ENCODE peak calls at places on chromosomes 1 and 21, in seven cellular contexts. T is coronary artery; S is AG09309; W is endothelial cell; I is CD4-positive, alpha-beta T cell; X is endodermal cell; K is WTC11. J is an unnamed sample.

GRCh38 chr1:227318003-227318851 is at the start of gene CDC42BPA:
- DNase-seq in T (peak), S (peak), W (peak), I (peak), X (peak), K (peak), J (peak)

GRCh38 chr1:245788269-245788668 is 633.5 kb downstream of the KIF26B start:
- DNase-seq in T (no peak), S (peak), W (no peak), I (no peak), X (no peak), K (no peak), J (no peak)

GRCh38 chr1:53198241-53198651 is 1.6 kb downstream of the CPT2 start:
- DNase-seq in T (no peak), S (peak), W (no peak), I (no peak), X (no peak), K (no peak), J (no peak)

GRCh38 chr1:167456500-167456899 is 61.8 kb downstream of the CD247 start:
- DNase-seq in T (no peak), S (no peak), W (no peak), I (no peak), X (no peak), K (no peak), J (no peak)

GRCh38 chr1:104706631-104707147 is 957.0 kb downstream of the AMY1C start:
- DNase-seq in T (no peak), S (no peak), W (no peak), I (no peak), X (no peak), K (no peak), J (no peak)

GRCh38 chr1:91611498-91611917 is 110.9 kb downstream of the CDC7 start:
- DNase-seq in T (no peak), S (no peak), W (no peak), I (no peak), X (peak), K (peak), J (no peak)

GRCh38 chr1:113057006-113057405 is 16.0 kb upstream of the LRIG2 start:
- DNase-seq in T (peak), S (no peak), W (peak), I (no peak), X (peak), K (peak), J (no peak)

GRCh38 chr1:54230507-54231339 is 30.8 kb downstream of the MRPL37 start:
- DNase-seq in T (no peak), S (no peak), W (no peak), I (no peak), X (no peak), K (no peak), J (peak)

GRCh38 chr1:48627467-48627866 is 149.2 kb downstream of the BEND5 start:
- DNase-seq in T (no peak), S (no peak), W (no peak), I (no peak), X (no peak), K (no peak), J (no peak)

GRCh38 chr1:21216835-21217811 is 40.4 kb upstream of the EIF4G3 start:
- DNase-seq in T (no peak), S (no peak), W (peak), I (peak), X (peak), K (peak), J (no peak)

GRCh38 chr1:202501281-202501680 is 152.8 kb downstream of the PPP1R12B start:
- DNase-seq in T (no peak), S (no peak), W (no peak), I (no peak), X (no peak), K (no peak), J (no peak)

GRCh38 chr1:236144446-236145150 is 2.3 kb downstream of the GPR137B start:
- DNase-seq in T (no peak), S (no peak), W (no peak), I (no peak), X (no peak), K (no peak), J (no peak)

GRCh38 chr1:181033128-181033798 is 520 bp upstream of the MR1 start:
- DNase-seq in T (no peak), S (no peak), W (no peak), I (no peak), X (no peak), K (no peak), J (peak)

GRCh38 chr1:111598534-111598933 is 21.1 kb upstream of the RAP1A start:
- DNase-seq in T (no peak), S (no peak), W (no peak), I (no peak), X (no peak), K (no peak), J (no peak)

GRCh38 chr21:44301093-44301492 is 1.2 kb downstream of the PFKL start:
- DNase-seq in T (no peak), S (no peak), W (no peak), I (no peak), X (no peak), K (peak), J (no peak)

GRCh38 chr1:51622455-51622913 is 5.6 kb downstream of the OSBPL9 start:
- DNase-seq in T (peak), S (no peak), W (no peak), I (no peak), X (peak), K (no peak), J (peak)

GRCh38 chr1:154729031-154729442 is 121.1 kb upstream of the ADAR start:
- DNase-seq in T (no peak), S (no peak), W (no peak), I (no peak), X (no peak), K (no peak), J (no peak)

GRCh38 chr1:50354813-50355212 is 68.4 kb downstream of the DMRTA2 start:
- DNase-seq in T (peak), S (no peak), W (no peak), I (no peak), X (no peak), K (no peak), J (no peak)

GRCh38 chr1:54410359-54410758 is 4.2 kb upstream of the SSBP3 start:
- DNase-seq in T (peak), S (no peak), W (no peak), I (no peak), X (no peak), K (no peak), J (no peak)

GRCh38 chr1:154567386-154568164 is at the start of gene CHRNB2:
- DNase-seq in T (peak), S (no peak), W (peak), I (peak), X (peak), K (peak), J (no peak)

GRCh38 chr1:73044241-73044640 is 761.9 kb upstream of the NEGR1 start:
- DNase-seq in T (no peak), S (no peak), W (no peak), I (no peak), X (no peak), K (no peak), J (no peak)

GRCh38 chr1:51086496-51087271 is 15.3 kb upstream of the C1orf185 start:
- DNase-seq in T (no peak), S (no peak), W (no peak), I (no peak), X (peak), K (peak), J (no peak)

GRCh38 chr1:207670192-207670591 is 25.3 kb downstream of the CR1L start:
- DNase-seq in T (no peak), S (no peak), W (no peak), I (no peak), X (no peak), K (no peak), J (no peak)

GRCh38 chr1:33099290-33100118 is 18.6 kb downstream of the AZIN2 start:
- DNase-seq in T (peak), S (peak), W (no peak), I (peak), X (peak), K (peak), J (no peak)

GRCh38 chr1:54124472-54124871 is 28.3 kb downstream of the CDCP2 start:
- DNase-seq in T (no peak), S (no peak), W (no peak), I (no peak), X (peak), K (peak), J (no peak)

GRCh38 chr1:178379807-178380206 is 117.0 kb downstream of the CLEC20A start:
- DNase-seq in T (no peak), S (no peak), W (peak), I (no peak), X (peak), K (peak), J (no peak)
- TF ChIP-seq CTCF in T (no peak), S (no peak), W (peak), I (no peak), X (peak), K (peak), J (peak)

GRCh38 chr1:201019321-201019977 is 4.1 kb downstream of the KIF21B start:
- DNase-seq in T (no peak), S (no peak), W (no peak), I (peak), X (peak), K (no peak), J (peak)

GRCh38 chr1:201022178-201022823 is 1.2 kb downstream of the KIF21B start:
- DNase-seq in T (no peak), S (no peak), W (no peak), I (no peak), X (no peak), K (no peak), J (no peak)

GRCh38 chr1:201020040-201020591 is 3.4 kb downstream of the KIF21B start:
- DNase-seq in T (no peak), S (no peak), W (no peak), I (no peak), X (peak), K (no peak), J (no peak)

GRCh38 chr1:201021333-201022177 is 2.0 kb downstream of the KIF21B start:
- DNase-seq in T (no peak), S (no peak), W (no peak), I (no peak), X (peak), K (no peak), J (no peak)

GRCh38 chr1:201020647-201021332 is 2.7 kb downstream of the KIF21B start:
- DNase-seq in T (no peak), S (no peak), W (peak), I (no peak), X (peak), K (peak), J (no peak)
- TF ChIP-seq CTCF in T (no peak), S (peak), W (peak), I (no peak), X (peak), K (peak), J (peak)

GRCh38 chr1:25813734-25814471 is 5.9 kb upstream of the MTFR1L start:
- DNase-seq in T (peak), S (no peak), W (no peak), I (no peak), X (no peak), K (no peak), J (no peak)
- TF ChIP-seq CTCF in T (no peak), S (peak), W (no peak), I (no peak), X (peak), K (no peak), J (no peak)

GRCh38 chr1:108320851-108321250 is 77.0 kb upstream of the NBPF4 start:
- DNase-seq in T (no peak), S (no peak), W (no peak), I (no peak), X (no peak), K (no peak), J (no peak)

GRCh38 chr1:108314815-108315214 is 70.9 kb upstream of the NBPF4 start:
- DNase-seq in T (no peak), S (no peak), W (no peak), I (no peak), X (no peak), K (no peak), J (no peak)

DNA sequence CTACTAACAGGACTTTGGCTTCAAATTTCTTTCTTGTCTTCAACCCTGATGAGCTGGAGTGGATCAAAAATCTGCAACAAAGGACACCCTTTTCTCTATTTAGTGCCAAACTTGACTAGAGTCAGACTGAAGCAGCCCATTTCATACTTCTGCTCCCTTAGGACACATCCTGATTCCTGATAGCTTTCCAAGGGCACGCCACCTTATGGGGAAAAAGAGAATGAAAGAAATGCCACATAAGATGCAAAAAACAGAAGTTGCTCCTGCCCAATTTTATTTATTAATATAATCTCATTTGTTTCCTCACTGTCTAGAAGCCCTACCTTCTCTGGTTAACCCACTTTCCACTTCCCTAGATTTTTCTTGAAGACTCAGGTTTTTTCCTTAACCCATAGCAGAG is 72.7 kb upstream of the NBPF4 start:
- DNase-seq in T (no peak), S (no peak), W (no peak), I (no peak), X (no peak), K (no peak), J (no peak)
- TF ChIP-seq CTCF in T (no peak), S (peak), W (peak), I (no peak), X (peak), K (peak), J (no peak)

J was measured in CD14-positive monocyte.